ENCODE peak calls at places on chromosomes 5 and 9, in seven cellular contexts. T is progenitor cell of endocrine pancreas, Z is IMR-90, O is SK-N-SH, N is AG10803, P is A673, Y is adrenal gland. M is an unnamed sample.

GRCh38 chr9:116844621-116845020 is 157.5 kb downstream of the TRIM32 start:
- DNase-seq in P (no peak), Z (no peak), Y (no peak), N (peak), T (no peak), O (no peak), M (no peak)

GRCh38 chr5:51392689-51393199 is 9.5 kb downstream of the ISL1 start:
- DNase-seq in N (no peak), Y (no peak), O (no peak), T (no peak), P (no peak), Z (no peak), M (no peak)

GRCh38 chr9:134641173-134641985 is at the start of gene COL5A1:
- DNase-seq in N (peak), P (peak), Z (peak), T (peak), O (peak), Y (peak), M (peak)

GRCh38 chr9:278651-279050 is 64.0 kb downstream of the DOCK8 start:
- DNase-seq in Y (peak), T (no peak), N (no peak), O (no peak), Z (no peak), P (no peak), M (no peak)

GRCh38 chr5:179373961-179374505 is 28.8 kb upstream of the ADAMTS2 start:
- DNase-seq in O (peak), Y (no peak), Z (no peak), N (no peak), T (no peak), P (no peak), M (no peak)

GRCh38 chr5:157160001-157160400 is 6.1 kb downstream of the GARIN3 start:
- DNase-seq in Z (no peak), Y (no peak), O (no peak), P (no peak), T (no peak), N (no peak), M (no peak)

GRCh38 chr9:96491079-96491879 is 41.3 kb downstream of the HABP4 start:
- DNase-seq in N (no peak), P (no peak), Z (peak), Y (peak), T (no peak), O (no peak), M (no peak)

GRCh38 chr5:169435506-169436230 is 134.7 kb upstream of the SLIT3 start:
- DNase-seq in T (no peak), P (no peak), O (no peak), Z (no peak), Y (no peak), N (peak), M (no peak)

GRCh38 chr5:79284852-79285251 is 48.9 kb downstream of the JMY start:
- DNase-seq in P (no peak), O (no peak), Z (peak), Y (no peak), T (no peak), N (no peak), M (no peak)

GRCh38 chr9:109401169-109401989 is 80.5 kb upstream of the EPB41L4B start:
- DNase-seq in T (peak), Z (peak), O (peak), Y (peak), N (peak), P (peak), M (peak)

GRCh38 chr5:41414598-41414997 is 95.8 kb downstream of the PLCXD3 start:
- DNase-seq in P (no peak), T (no peak), O (no peak), N (peak), Z (peak), Y (peak), M (no peak)

GRCh38 chr5:80703747-80704146 is 49.0 kb upstream of the DHFR start:
- DNase-seq in O (no peak), P (no peak), Y (no peak), Z (no peak), T (no peak), N (no peak), M (no peak)

GRCh38 chr9:4333231-4333740 is 33.4 kb upstream of the GLIS3 start:
- DNase-seq in Y (peak), T (no peak), N (peak), O (no peak), P (no peak), Z (no peak), M (no peak)

GRCh38 chr5:14735944-14736343 is 71.4 kb downstream of the OTULIN start:
- DNase-seq in N (no peak), P (no peak), Y (peak), Z (no peak), T (no peak), O (no peak), M (no peak)

GRCh38 chr9:128286435-128286834 is 10.4 kb downstream of the SWI5 start:
- DNase-seq in P (no peak), T (no peak), Y (no peak), Z (peak), O (no peak), N (peak), M (no peak)

GRCh38 chr5:175696139-175696854 is 38.4 kb downstream of the HRH2 start:
- DNase-seq in T (no peak), Y (peak), N (no peak), P (peak), O (peak), Z (no peak), M (peak)

GRCh38 chr5:17218353-17219005 is 1.0 kb downstream of the BASP1 start:
- DNase-seq in O (peak), P (peak), N (peak), T (peak), Y (no peak), Z (peak), M (peak)

DNA sequence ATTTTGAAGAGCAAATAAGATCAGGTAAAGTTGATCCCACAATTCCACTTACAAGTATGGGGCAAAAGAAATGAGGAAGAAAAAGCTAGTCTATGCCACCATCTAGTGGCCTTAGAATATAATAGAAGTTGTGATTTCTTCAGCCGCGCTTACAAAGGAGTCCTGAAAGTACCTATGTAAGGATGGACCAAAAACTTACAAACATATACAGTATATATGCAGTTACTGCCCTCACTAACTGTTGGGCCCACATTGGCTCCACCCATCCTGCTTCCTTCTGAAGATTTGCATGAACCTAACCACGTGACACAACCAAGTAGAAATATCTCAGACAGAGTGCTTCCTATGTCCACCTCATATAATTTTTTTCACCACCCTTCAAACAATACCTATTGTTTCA is 11.7 kb upstream of the OR13D1 start:
- DNase-seq in O (peak), Y (no peak), T (no peak), P (peak), N (peak), Z (peak), M (no peak)
- TF ChIP-seq CTCF in O (peak), Y (peak), T (peak), P (peak), N (peak), Z (peak), M (peak)

DNA sequence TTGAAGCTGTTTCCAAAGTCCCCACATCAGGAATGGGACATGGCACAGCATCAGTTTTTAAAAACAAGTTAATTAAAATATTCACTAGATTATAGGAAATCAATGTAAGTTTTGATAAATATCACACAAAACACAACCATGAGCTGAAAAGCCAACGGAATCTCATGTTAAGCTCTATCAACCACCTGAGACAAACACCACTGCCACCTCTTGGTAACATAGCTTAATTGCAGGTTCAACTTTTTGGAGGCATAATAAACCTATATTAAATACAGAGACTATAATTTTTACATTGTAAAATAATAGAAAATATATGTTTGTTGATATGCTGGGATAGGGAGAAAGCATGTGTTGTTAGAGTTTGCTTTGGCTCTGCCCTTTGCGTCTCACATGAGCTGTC is 126.1 kb downstream of the SV2C start:
- DNase-seq in N (no peak), Z (no peak), Y (no peak), O (no peak), T (no peak), P (no peak), M (no peak)
- TF ChIP-seq CTCF in N (no peak), Z (no peak), Y (no peak), O (peak), T (peak), P (peak), M (peak)

DNA sequence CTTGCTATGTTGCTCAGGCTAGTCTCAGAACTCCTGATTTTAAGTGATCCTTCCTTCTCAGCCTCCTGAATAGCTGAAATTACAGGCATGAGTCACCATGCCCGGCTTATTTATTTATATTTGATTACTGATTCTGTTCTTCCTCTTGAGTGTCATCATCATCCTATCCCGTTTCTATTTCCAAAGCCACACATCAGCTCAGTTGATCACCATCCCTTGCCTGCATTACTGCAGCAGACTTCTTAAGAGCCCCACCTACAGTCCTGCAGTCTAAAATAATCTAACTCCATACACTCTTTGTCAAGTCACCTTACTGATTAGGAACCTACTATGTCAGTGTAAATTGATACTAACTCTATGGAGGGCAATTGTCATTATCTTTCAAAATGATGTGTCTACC is 138.9 kb upstream of the RAI14 start:
- DNase-seq in Y (no peak), O (no peak), P (no peak), T (no peak), Z (peak), N (no peak), M (no peak)
- TF ChIP-seq CTCF in Y (no peak), O (no peak), P (no peak), T (no peak), Z (no peak), N (no peak), M (no peak)

DNA sequence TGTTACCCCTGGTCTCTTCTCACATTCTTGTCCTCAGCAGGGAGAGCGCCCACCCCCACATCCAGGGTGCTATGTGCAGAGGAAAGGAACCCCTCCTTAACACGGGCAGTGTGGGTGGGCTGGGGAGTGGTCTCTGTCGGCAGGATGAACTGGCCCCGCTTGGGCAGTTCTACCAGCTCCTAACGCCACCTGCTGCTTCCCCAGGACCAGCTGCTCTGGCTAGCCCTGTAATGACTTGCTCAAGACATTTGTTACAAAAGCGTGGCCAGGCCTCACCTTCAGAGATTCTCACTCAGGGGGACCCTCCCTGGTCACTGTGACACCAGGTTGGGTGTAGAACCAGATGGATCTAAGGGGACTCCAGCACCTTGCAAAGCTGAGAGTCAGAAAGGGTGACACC is 82.4 kb downstream of the HMCN2 start:
- DNase-seq in T (no peak), Z (no peak), Y (no peak), P (no peak), O (no peak), N (no peak), M (no peak)
- TF ChIP-seq CTCF in T (no peak), Z (no peak), Y (no peak), P (no peak), O (no peak), N (no peak), M (no peak)

GRCh38 chr9:136430591-136431234 is 8.9 kb downstream of the INPP5E start:
- DNase-seq in Y (no peak), N (no peak), P (no peak), T (no peak), Z (no peak), O (no peak), M (no peak)

GRCh38 chr9:136429075-136429628 is 10.5 kb downstream of the INPP5E start:
- DNase-seq in N (no peak), T (no peak), P (no peak), Y (no peak), O (no peak), Z (no peak), M (no peak)

GRCh38 chr9:136432591-136432990 is 7.1 kb downstream of the INPP5E start:
- DNase-seq in O (no peak), T (no peak), Z (no peak), Y (no peak), N (no peak), P (no peak), M (no peak)

GRCh38 chr9:136431782-136432350 is 7.8 kb downstream of the INPP5E start:
- DNase-seq in Y (no peak), T (no peak), N (no peak), P (no peak), Z (no peak), O (no peak), M (no peak)

DNA sequence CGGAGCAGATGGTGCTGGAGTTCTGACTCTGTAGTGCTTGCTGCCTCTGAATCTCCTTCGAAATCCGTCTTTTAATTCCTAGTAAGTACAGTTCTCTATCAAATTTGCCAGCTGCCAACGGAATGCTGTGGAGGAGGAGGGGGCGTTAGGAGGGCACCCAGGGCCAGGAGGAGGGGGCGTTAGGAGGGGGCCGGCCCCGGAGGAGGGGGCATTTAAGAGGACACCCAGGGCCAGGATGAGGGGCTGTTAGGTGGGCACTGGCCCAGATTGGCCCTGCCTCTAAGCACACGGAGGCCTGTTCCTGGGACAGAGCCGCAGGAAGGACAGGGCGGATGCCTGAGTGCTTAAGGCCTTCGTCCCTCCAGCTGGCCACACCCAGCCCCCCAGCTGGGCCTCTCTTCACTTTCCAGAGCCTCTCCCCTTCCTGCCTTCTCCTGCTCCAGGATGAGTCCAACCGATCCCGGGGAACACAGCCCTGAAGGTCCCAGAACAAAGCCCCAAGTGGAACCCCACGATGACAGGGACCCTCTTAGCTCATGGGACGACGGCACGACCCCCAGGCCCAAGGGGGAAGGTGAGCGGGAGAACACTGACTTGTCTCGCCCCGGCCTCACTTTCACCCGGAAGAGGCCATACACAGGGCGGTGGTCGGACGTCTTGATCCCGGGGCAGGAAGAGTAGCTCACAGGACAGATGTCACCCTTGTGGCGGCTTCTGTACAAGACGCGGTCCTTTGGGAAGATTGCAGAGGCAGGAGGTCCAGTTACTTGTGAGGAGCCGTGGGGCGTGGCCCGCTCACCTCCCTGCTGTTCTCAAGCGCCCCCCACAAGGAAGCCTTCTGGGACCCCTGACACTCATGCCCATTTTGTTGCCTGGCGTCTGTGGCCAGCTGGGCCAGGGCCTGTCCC is 9.7 kb downstream of the INPP5E start:
- DNase-seq in N (no peak), Y (no peak), P (no peak), Z (no peak), O (no peak), T (no peak), M (no peak)
- TF ChIP-seq CTCF in N (no peak), Y (no peak), P (no peak), Z (no peak), O (no peak), T (no peak), M (no peak)

GRCh38 chr5:50359187-50359586 is 81.9 kb downstream of the EMB start:
- DNase-seq in Z (no peak), N (no peak), Y (no peak), O (no peak), P (no peak), T (no peak), M (no peak)
- TF ChIP-seq CTCF in Z (no peak), N (no peak), Y (no peak), O (no peak), P (no peak), T (no peak), M (no peak)

DNA sequence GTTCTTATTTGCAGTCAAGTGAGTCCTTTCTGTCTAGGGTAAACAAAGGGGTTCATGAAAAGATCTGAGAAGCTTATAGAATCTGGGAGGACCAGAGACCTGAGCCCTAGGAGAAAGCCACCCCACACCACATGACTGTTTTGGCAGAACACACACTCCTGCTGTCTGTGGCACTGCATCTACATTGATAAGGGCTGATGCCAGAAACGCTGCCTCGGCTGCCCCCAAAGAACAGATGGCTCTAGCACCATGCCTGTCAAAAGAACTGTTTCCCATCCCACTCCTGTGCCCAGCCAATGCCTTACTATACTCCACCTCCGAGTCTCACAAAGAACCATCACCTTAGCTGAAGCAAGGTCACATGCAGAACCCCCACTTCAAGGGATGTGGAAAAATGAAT is 47.4 kb downstream of the FEM1C start:
- DNase-seq in N (no peak), Z (no peak), P (no peak), O (no peak), Y (no peak), T (no peak), M (peak)
- TF ChIP-seq CTCF in N (no peak), Z (no peak), P (no peak), O (no peak), Y (no peak), T (no peak), M (no peak)